ENCODE peak calls at places on chromosomes 6 and 20, in five cellular contexts. G is HTR-8/SVneo, N is substantia nigra, S is cardiac muscle cell, U is osteocyte. Q is an unnamed sample.

GRCh38 chr20:38833857-38834164 is 28.3 kb downstream of the PPP1R16B start:
- DNase-seq in G (no peak), N (no peak), S (no peak), U (no peak), Q (no peak)

GRCh38 chr6:85388531-85388930 is 61.4 kb upstream of the NT5E start:
- DNase-seq in G (no peak), N (peak; percentile 21), S (no peak), U (no peak), Q (no peak)

GRCh38 chr6:26122005-26122388 is 34.8 kb downstream of the HFE start:
- DNase-seq in G (no peak), N (no peak), S (no peak), U (no peak), Q (no peak)

GRCh38 chr6:10837692-10837996 is 695 bp downstream of the MAK start:
- DNase-seq in G (no peak), N (no peak), S (peak; percentile 40), U (no peak), Q (no peak)

GRCh38 chr6:142888461-142888860 is 56.5 kb downstream of the HIVEP2 start:
- DNase-seq in G (no peak), N (no peak), S (no peak), U (no peak), Q (no peak)

GRCh38 chr20:8124639-8125038 is 7.4 kb upstream of the PLCB1 start:
- DNase-seq in G (no peak), N (no peak), S (no peak), U (no peak), Q (no peak)

GRCh38 chr20:7744411-7744810 is 195.8 kb downstream of the HAO1 start:
- DNase-seq in G (no peak), N (no peak), S (no peak), U (no peak), Q (no peak)

GRCh38 chr20:52874241-52874640 is 97.9 kb upstream of the TSHZ2 start:
- DNase-seq in G (no peak), N (no peak), S (no peak), U (no peak), Q (no peak)

GRCh38 chr6:1129141-1129540 is 182.8 kb upstream of the FOXQ1 start:
- DNase-seq in G (no peak), N (no peak), S (no peak), U (no peak), Q (no peak)

GRCh38 chr6:146962332-146962731 is 241.9 kb upstream of the STXBP5 start:
- DNase-seq in G (no peak), N (no peak), S (no peak), U (no peak), Q (no peak)

GRCh38 chr20:32672982-32673727 is 586 bp downstream of the C20orf203 start:
- DNase-seq in G (no peak), N (no peak), S (no peak), U (no peak), Q (no peak)

GRCh38 chr6:14211596-14211961 is 94.0 kb downstream of the CD83 start:
- DNase-seq in G (peak; percentile 19), N (peak; percentile 36), S (peak; percentile 80), U (no peak), Q (no peak)

GRCh38 chr6:141587482-141588266 is 545.1 kb upstream of the GJE1 start:
- DNase-seq in G (peak; percentile 29), N (no peak), S (no peak), U (no peak), Q (no peak)

GRCh38 chr20:64069614-64070243 is 6.7 kb downstream of the TCEA2 start:
- DNase-seq in G (peak; percentile 84), N (no peak), S (peak; percentile 63), U (no peak), Q (no peak)

GRCh38 chr6:117344444-117345291 is 79.3 kb downstream of the VGLL2 start:
- DNase-seq in G (no peak), N (no peak), S (no peak), U (no peak), Q (no peak)

GRCh38 chr6:89562114-89562815 is 76.3 kb downstream of the LYRM2 start:
- DNase-seq in G (no peak), N (peak; percentile 36), S (no peak), U (no peak), Q (no peak)

GRCh38 chr6:13630499-13630898 is 15.4 kb downstream of the NOL7 start:
- DNase-seq in G (no peak), N (no peak), S (no peak), U (no peak), Q (no peak)

GRCh38 chr6:84623956-84624680 is 140.3 kb downstream of the TBX18 start:
- DNase-seq in G (peak; percentile 41), N (no peak), S (peak; percentile 35), U (no peak), Q (no peak)

GRCh38 chr6:55882731-55883595 is 7.6 kb upstream of the BMP5 start:
- DNase-seq in G (peak; percentile 23), N (no peak), S (no peak), U (no peak), Q (no peak)

GRCh38 chr6:167758309-167759023 is 68.2 kb upstream of the AFDN start:
- DNase-seq in G (no peak), N (no peak), S (no peak), U (no peak), Q (no peak)

GRCh38 chr6:7042056-7042653 is 65.6 kb upstream of the RREB1 start:
- DNase-seq in G (no peak), N (no peak), S (no peak), U (no peak), Q (no peak)

GRCh38 chr20:44173846-44174245 is 13.1 kb downstream of the JPH2 start:
- DNase-seq in G (no peak), N (no peak), S (no peak), U (no peak), Q (no peak)

GRCh38 chr6:82869493-82869892 is 196.1 kb downstream of the UBE3D start:
- DNase-seq in G (no peak), N (no peak), S (no peak), U (no peak), Q (no peak)

GRCh38 chr20:2780948-2781347 is 19.5 kb downstream of the CPXM1 start:
- DNase-seq in G (no peak), N (no peak), S (no peak), U (no peak), Q (no peak)

GRCh38 chr6:15588966-15589634 is 73.7 kb downstream of the DTNBP1 start:
- DNase-seq in G (no peak), N (no peak), S (no peak), U (no peak), Q (no peak)

GRCh38 chr20:48332555-48332954 is 495.2 kb downstream of the PREX1 start:
- DNase-seq in G (no peak), N (no peak), S (no peak), U (no peak), Q (no peak)

GRCh38 chr6:13452346-13453171 is 34.8 kb downstream of the GFOD1 start:
- DNase-seq in G (no peak), N (no peak), S (no peak), U (no peak), Q (no peak)

Q was measured in omental fat pad.